ENCODE peak calls at places on chromosomes 4 and X, in eight cellular contexts. T, F, H, I, K, A, C and S are unnamed samples.

GRCh38 chrX:44828008-44828605 is 15.7 kb upstream of the DUSP21 start:
- DNase-seq in F (no peak), K (no peak), C (no peak), H (no peak), T (no peak), A (peak), I (peak), S (no peak)

GRCh38 chr4:3313139-3313538 is 20.3 kb downstream of the RGS12 start:
- DNase-seq in C (no peak), A (no peak), F (no peak), K (no peak), H (peak), I (no peak), T (peak), S (no peak)

GRCh38 chrX:135518161-135518560 is 2.3 kb upstream of the INTS6L start:
- DNase-seq in F (no peak), H (no peak), T (no peak), I (no peak), A (no peak), K (no peak), C (no peak), S (no peak)

GRCh38 chr4:1715002-1715761 is 3.1 kb upstream of the SLBP start:
- DNase-seq in I (no peak), H (no peak), A (no peak), T (no peak), K (no peak), F (peak), C (no peak), S (no peak)

GRCh38 chr4:82900016-82900334 is 560 bp upstream of the THAP9 start:
- DNase-seq in F (no peak), A (no peak), C (no peak), K (no peak), T (no peak), H (no peak), I (no peak), S (no peak)

GRCh38 chrX:16578218-16578617 is 71.7 kb upstream of the S100G start:
- DNase-seq in I (peak), H (no peak), C (no peak), A (peak), K (no peak), F (no peak), T (peak), S (no peak)

GRCh38 chr4:44415251-44415650 is 33.4 kb downstream of the KCTD8 start:
- DNase-seq in H (no peak), A (no peak), I (no peak), F (no peak), K (no peak), C (no peak), T (peak), S (no peak)

GRCh38 chr4:142416121-142416520 is 430.0 kb downstream of the INPP4B start:
- DNase-seq in T (no peak), K (no peak), F (no peak), A (no peak), C (no peak), H (no peak), I (peak), S (no peak)

GRCh38 chr4:98314791-98315565 is 53.8 kb downstream of the RAP1GDS1 start:
- DNase-seq in A (peak), I (peak), C (no peak), F (no peak), T (no peak), H (no peak), K (no peak), S (no peak)

GRCh38 chr4:3703343-3703676 is 62.9 kb upstream of the ADRA2C start:
- DNase-seq in K (no peak), H (peak), T (no peak), A (no peak), F (no peak), I (no peak), C (no peak), S (no peak)

GRCh38 chr4:95572304-95572991 is 23.7 kb upstream of the UNC5C start:
- DNase-seq in K (no peak), I (no peak), A (peak), F (peak), H (peak), T (peak), C (no peak), S (peak)

GRCh38 chrX:138986866-138987265 is 275.3 kb upstream of the FGF13 start:
- DNase-seq in I (no peak), C (no peak), A (peak), K (no peak), H (no peak), F (no peak), T (no peak), S (no peak)

GRCh38 chrX:85111347-85111746 is 107.7 kb downstream of the APOOL start:
- DNase-seq in C (no peak), H (no peak), I (peak), F (no peak), T (no peak), A (peak), K (no peak), S (no peak)

GRCh38 chr4:10917475-10918103 is 233.0 kb upstream of the CLNK start:
- DNase-seq in A (peak), K (no peak), T (no peak), H (no peak), C (no peak), I (no peak), F (no peak), S (no peak)

GRCh38 chr4:88054909-88055308 is 47.5 kb downstream of the PKD2 start:
- DNase-seq in T (peak), H (no peak), F (peak), K (no peak), C (no peak), A (peak), I (peak), S (no peak)

GRCh38 chrX:108036298-108036973 is 8.4 kb upstream of the VSIG1 start:
- DNase-seq in K (no peak), H (no peak), F (no peak), I (peak), C (no peak), A (peak), T (no peak), S (no peak)

GRCh38 chr4:169975837-169976796 is 50.1 kb downstream of the MFAP3L start:
- DNase-seq in A (peak), F (no peak), T (no peak), C (no peak), I (no peak), H (no peak), K (no peak), S (no peak)

GRCh38 chr4:14234330-14234729 is 606.8 kb upstream of the BOD1L1 start:
- DNase-seq in F (no peak), T (no peak), C (no peak), H (no peak), K (no peak), A (no peak), I (peak), S (no peak)

GRCh38 chrX:128698528-128698927 is 646.3 kb upstream of the ACTRT1 start:
- DNase-seq in I (no peak), K (no peak), T (no peak), F (no peak), H (no peak), A (no peak), C (no peak), S (no peak)

GRCh38 chr4:143308377-143308776 is 28.3 kb upstream of the GAB1 start:
- DNase-seq in T (no peak), F (no peak), H (no peak), I (no peak), K (no peak), A (no peak), C (no peak), S (no peak)

GRCh38 chrX:135112743-135113142 is 7.6 kb downstream of the ETDB start:
- DNase-seq in T (no peak), H (no peak), I (no peak), K (no peak), A (no peak), C (no peak), F (no peak), S (no peak)

GRCh38 chr4:111506706-111507105 is 638.5 kb upstream of the FAM241A start:
- DNase-seq in A (no peak), C (no peak), T (no peak), F (no peak), I (peak), K (no peak), H (no peak), S (no peak)

GRCh38 chr4:71338846-71339593 is at the start of gene SLC4A4:
- DNase-seq in F (no peak), I (peak), A (peak), H (no peak), T (no peak), K (no peak), C (no peak), S (no peak)

GRCh38 chrX:12843061-12843667 is 23.7 kb upstream of the TLR7 start:
- DNase-seq in I (no peak), K (no peak), H (no peak), F (no peak), T (no peak), C (no peak), A (no peak), S (no peak)

GRCh38 chr4:111283066-111283677 is 660.3 kb upstream of the PITX2 start:
- DNase-seq in H (peak), I (peak), K (no peak), T (peak), C (peak), A (peak), F (peak), S (peak)

GRCh38 chr4:22667332-22667731 is 25.4 kb upstream of the GBA3 start:
- DNase-seq in T (no peak), A (no peak), F (no peak), C (no peak), K (no peak), H (no peak), I (no peak), S (no peak)

GRCh38 chr4:31085736-31086135 is 365.6 kb downstream of the PCDH7 start:
- DNase-seq in I (no peak), F (no peak), K (no peak), C (no peak), H (no peak), A (no peak), T (no peak), S (no peak)

GRCh38 chrX:102976290-102976689 is 39.2 kb downstream of the RAB40AL start:
- DNase-seq in F (peak), A (no peak), H (no peak), C (no peak), T (no peak), K (no peak), I (peak), S (no peak)